ENCODE peak calls at places on chromosomes 2 and 18, in nine cellular contexts. One of them, this sample, is unnamed.

GRCh38 chr2:47313141-47313691 is 89.7 kb upstream of the MSH2 start:
- DNase-seq in fibroblast of the aortic adventitia: no peak
- DNase-seq in NCI-H345: no peak
- DNase-seq in AG10803: no peak
- DNase-seq in KBM-7: no peak
- DNase-seq in aorta: no peak
- DNase-seq in T-cell: no peak
- DNase-seq in left cardiac atrium: no peak
- DNase-seq in activated effector memory CD4-positive, alpha-beta T cell treated with Interleukin-2 at 50 U/mL for 16 hours: no peak
- DNase-seq in this sample: peak; percentile 61

GRCh38 chr2:144426981-144427479 is 92.9 kb downstream of the ZEB2 start:
- DNase-seq in fibroblast of the aortic adventitia: peak; percentile 63
- DNase-seq in NCI-H345: no peak
- DNase-seq in AG10803: peak; percentile 65
- DNase-seq in KBM-7: no peak
- DNase-seq in aorta: no peak
- DNase-seq in T-cell: no peak
- DNase-seq in left cardiac atrium: peak; percentile 16
- DNase-seq in activated effector memory CD4-positive, alpha-beta T cell treated with Interleukin-2 at 50 U/mL for 16 hours: no peak
- DNase-seq in this sample: no peak

GRCh38 chr2:113156278-113157107 is 17.3 kb upstream of the PSD4 start:
- DNase-seq in fibroblast of the aortic adventitia: no peak
- DNase-seq in NCI-H345: peak; percentile 66
- DNase-seq in AG10803: no peak
- DNase-seq in KBM-7: no peak
- DNase-seq in aorta: no peak
- DNase-seq in T-cell: no peak
- DNase-seq in left cardiac atrium: no peak
- DNase-seq in activated effector memory CD4-positive, alpha-beta T cell treated with Interleukin-2 at 50 U/mL for 16 hours: no peak
- DNase-seq in this sample: no peak

GRCh38 chr2:102262218-102263129 is 48.9 kb upstream of the IL1RL1 start:
- DNase-seq in fibroblast of the aortic adventitia: peak; percentile 33
- DNase-seq in NCI-H345: no peak
- DNase-seq in AG10803: peak; percentile 71
- DNase-seq in KBM-7: peak; percentile 27
- DNase-seq in aorta: no peak
- DNase-seq in T-cell: no peak
- DNase-seq in left cardiac atrium: no peak
- DNase-seq in activated effector memory CD4-positive, alpha-beta T cell treated with Interleukin-2 at 50 U/mL for 16 hours: no peak
- DNase-seq in this sample: no peak

GRCh38 chr2:60337142-60337497 is 216.3 kb downstream of the BCL11A start:
- DNase-seq in fibroblast of the aortic adventitia: no peak
- DNase-seq in NCI-H345: no peak
- DNase-seq in AG10803: peak; percentile 9
- DNase-seq in KBM-7: peak; percentile 13
- DNase-seq in aorta: no peak
- DNase-seq in T-cell: no peak
- DNase-seq in left cardiac atrium: no peak
- DNase-seq in activated effector memory CD4-positive, alpha-beta T cell treated with Interleukin-2 at 50 U/mL for 16 hours: no peak
- DNase-seq in this sample: peak; percentile 73

GRCh38 chr18:80009661-80010550 is 21.5 kb upstream of the TXNL4A start:
- DNase-seq in fibroblast of the aortic adventitia: peak; percentile 98
- DNase-seq in NCI-H345: no peak
- DNase-seq in AG10803: peak; percentile 97
- DNase-seq in KBM-7: no peak
- DNase-seq in aorta: peak; percentile 87
- DNase-seq in T-cell: no peak
- DNase-seq in left cardiac atrium: peak; percentile 83
- DNase-seq in activated effector memory CD4-positive, alpha-beta T cell treated with Interleukin-2 at 50 U/mL for 16 hours: no peak
- DNase-seq in this sample: no peak

GRCh38 chr2:237581751-237582746 is 8.5 kb downstream of the RAB17 start:
- DNase-seq in fibroblast of the aortic adventitia: peak; percentile 67
- DNase-seq in NCI-H345: peak; percentile 82
- DNase-seq in AG10803: peak; percentile 72
- DNase-seq in KBM-7: peak; percentile 65
- DNase-seq in aorta: peak; percentile 86
- DNase-seq in T-cell: no peak
- DNase-seq in left cardiac atrium: peak; percentile 79
- DNase-seq in activated effector memory CD4-positive, alpha-beta T cell treated with Interleukin-2 at 50 U/mL for 16 hours: no peak
- DNase-seq in this sample: no peak

GRCh38 chr2:128817171-128817570 is 498.5 kb upstream of the HS6ST1 start:
- DNase-seq in fibroblast of the aortic adventitia: no peak
- DNase-seq in NCI-H345: peak; percentile 87
- DNase-seq in AG10803: no peak
- DNase-seq in KBM-7: no peak
- DNase-seq in aorta: no peak
- DNase-seq in T-cell: no peak
- DNase-seq in left cardiac atrium: no peak
- DNase-seq in activated effector memory CD4-positive, alpha-beta T cell treated with Interleukin-2 at 50 U/mL for 16 hours: no peak
- DNase-seq in this sample: no peak

GRCh38 chr2:151261240-151261976 is at the start of gene RBM43:
- DNase-seq in fibroblast of the aortic adventitia: peak; percentile 97
- DNase-seq in NCI-H345: peak; percentile 59
- DNase-seq in AG10803: peak; percentile 96
- DNase-seq in KBM-7: peak; percentile 93
- DNase-seq in aorta: peak; percentile 95
- DNase-seq in T-cell: peak; percentile 75
- DNase-seq in left cardiac atrium: peak; percentile 93
- DNase-seq in activated effector memory CD4-positive, alpha-beta T cell treated with Interleukin-2 at 50 U/mL for 16 hours: peak; percentile 79
- DNase-seq in this sample: peak; percentile 82

GRCh38 chr2:45780541-45781463 is 129.3 kb downstream of the PRKCE start:
- DNase-seq in fibroblast of the aortic adventitia: no peak
- DNase-seq in NCI-H345: no peak
- DNase-seq in AG10803: peak; percentile 72
- DNase-seq in KBM-7: no peak
- DNase-seq in aorta: no peak
- DNase-seq in T-cell: no peak
- DNase-seq in left cardiac atrium: no peak
- DNase-seq in activated effector memory CD4-positive, alpha-beta T cell treated with Interleukin-2 at 50 U/mL for 16 hours: no peak
- DNase-seq in this sample: no peak

GRCh38 chr2:181973379-181973778 is 12.3 kb upstream of the PPP1R1C start:
- DNase-seq in fibroblast of the aortic adventitia: no peak
- DNase-seq in NCI-H345: no peak
- DNase-seq in AG10803: no peak
- DNase-seq in KBM-7: no peak
- DNase-seq in aorta: no peak
- DNase-seq in T-cell: no peak
- DNase-seq in left cardiac atrium: no peak
- DNase-seq in activated effector memory CD4-positive, alpha-beta T cell treated with Interleukin-2 at 50 U/mL for 16 hours: no peak
- DNase-seq in this sample: no peak

GRCh38 chr2:231568785-231569435 is 23.8 kb upstream of the TEX44 start:
- DNase-seq in fibroblast of the aortic adventitia: no peak
- DNase-seq in NCI-H345: peak; percentile 47
- DNase-seq in AG10803: no peak
- DNase-seq in KBM-7: no peak
- DNase-seq in aorta: no peak
- DNase-seq in T-cell: no peak
- DNase-seq in left cardiac atrium: no peak
- DNase-seq in activated effector memory CD4-positive, alpha-beta T cell treated with Interleukin-2 at 50 U/mL for 16 hours: no peak
- DNase-seq in this sample: no peak

GRCh38 chr2:160142472-160142871 is 57.6 kb downstream of the ITGB6 start:
- DNase-seq in fibroblast of the aortic adventitia: no peak
- DNase-seq in NCI-H345: no peak
- DNase-seq in AG10803: no peak
- DNase-seq in KBM-7: no peak
- DNase-seq in aorta: no peak
- DNase-seq in T-cell: no peak
- DNase-seq in left cardiac atrium: no peak
- DNase-seq in activated effector memory CD4-positive, alpha-beta T cell treated with Interleukin-2 at 50 U/mL for 16 hours: no peak
- DNase-seq in this sample: no peak

GRCh38 chr2:157628282-157628531 is 457 bp downstream of the ACVR1C start:
- DNase-seq in fibroblast of the aortic adventitia: no peak
- DNase-seq in NCI-H345: no peak
- DNase-seq in AG10803: no peak
- DNase-seq in KBM-7: no peak
- DNase-seq in aorta: no peak
- DNase-seq in T-cell: peak; percentile 34
- DNase-seq in left cardiac atrium: no peak
- DNase-seq in activated effector memory CD4-positive, alpha-beta T cell treated with Interleukin-2 at 50 U/mL for 16 hours: no peak
- DNase-seq in this sample: no peak

GRCh38 chr18:2009957-2010697 is 561.2 kb downstream of the METTL4 start:
- DNase-seq in fibroblast of the aortic adventitia: peak; percentile 40
- DNase-seq in NCI-H345: no peak
- DNase-seq in AG10803: peak; percentile 12
- DNase-seq in KBM-7: no peak
- DNase-seq in aorta: no peak
- DNase-seq in T-cell: no peak
- DNase-seq in left cardiac atrium: no peak
- DNase-seq in activated effector memory CD4-positive, alpha-beta T cell treated with Interleukin-2 at 50 U/mL for 16 hours: no peak
- DNase-seq in this sample: no peak

GRCh38 chr2:23589739-23590138 is 204.8 kb downstream of the KLHL29 start:
- DNase-seq in fibroblast of the aortic adventitia: no peak
- DNase-seq in NCI-H345: no peak
- DNase-seq in AG10803: peak; percentile 18
- DNase-seq in KBM-7: no peak
- DNase-seq in aorta: peak; percentile 62
- DNase-seq in T-cell: no peak
- DNase-seq in left cardiac atrium: no peak
- DNase-seq in activated effector memory CD4-positive, alpha-beta T cell treated with Interleukin-2 at 50 U/mL for 16 hours: no peak
- DNase-seq in this sample: peak; percentile 26

GRCh38 chr2:175732523-175732922 is 269.5 kb downstream of the LNPK start:
- DNase-seq in fibroblast of the aortic adventitia: no peak
- DNase-seq in NCI-H345: no peak
- DNase-seq in AG10803: no peak
- DNase-seq in KBM-7: no peak
- DNase-seq in aorta: no peak
- DNase-seq in T-cell: no peak
- DNase-seq in left cardiac atrium: no peak
- DNase-seq in activated effector memory CD4-positive, alpha-beta T cell treated with Interleukin-2 at 50 U/mL for 16 hours: no peak
- DNase-seq in this sample: no peak

GRCh38 chr2:31397099-31397498 is 17.4 kb downstream of the XDH start:
- DNase-seq in fibroblast of the aortic adventitia: no peak
- DNase-seq in NCI-H345: no peak
- DNase-seq in AG10803: no peak
- DNase-seq in KBM-7: no peak
- DNase-seq in aorta: no peak
- DNase-seq in T-cell: no peak
- DNase-seq in left cardiac atrium: no peak
- DNase-seq in activated effector memory CD4-positive, alpha-beta T cell treated with Interleukin-2 at 50 U/mL for 16 hours: no peak
- DNase-seq in this sample: no peak

GRCh38 chr2:85251070-85251616 is 76.6 kb downstream of the TGOLN2 start:
- DNase-seq in fibroblast of the aortic adventitia: no peak
- DNase-seq in NCI-H345: no peak
- DNase-seq in AG10803: no peak
- DNase-seq in KBM-7: no peak
- DNase-seq in aorta: no peak
- DNase-seq in T-cell: no peak
- DNase-seq in left cardiac atrium: no peak
- DNase-seq in activated effector memory CD4-positive, alpha-beta T cell treated with Interleukin-2 at 50 U/mL for 16 hours: no peak
- DNase-seq in this sample: no peak

GRCh38 chr2:199085201-199085750 is 372.5 kb downstream of the SATB2 start:
- DNase-seq in fibroblast of the aortic adventitia: peak; percentile 33
- DNase-seq in NCI-H345: no peak
- DNase-seq in AG10803: peak; percentile 18
- DNase-seq in KBM-7: no peak
- DNase-seq in aorta: no peak
- DNase-seq in T-cell: no peak
- DNase-seq in left cardiac atrium: no peak
- DNase-seq in activated effector memory CD4-positive, alpha-beta T cell treated with Interleukin-2 at 50 U/mL for 16 hours: no peak
- DNase-seq in this sample: no peak

GRCh38 chr2:238921681-238922319 is 73.9 kb downstream of the TWIST2 start:
- DNase-seq in fibroblast of the aortic adventitia: no peak
- DNase-seq in NCI-H345: no peak
- DNase-seq in AG10803: no peak
- DNase-seq in KBM-7: no peak
- DNase-seq in aorta: peak; percentile 45
- DNase-seq in T-cell: no peak
- DNase-seq in left cardiac atrium: peak; percentile 6
- DNase-seq in activated effector memory CD4-positive, alpha-beta T cell treated with Interleukin-2 at 50 U/mL for 16 hours: no peak
- DNase-seq in this sample: peak; percentile 23

GRCh38 chr2:165197346-165197745 is 6.5 kb downstream of the SCN3A start:
- DNase-seq in fibroblast of the aortic adventitia: no peak
- DNase-seq in NCI-H345: peak; percentile 30
- DNase-seq in AG10803: no peak
- DNase-seq in KBM-7: no peak
- DNase-seq in aorta: no peak
- DNase-seq in T-cell: no peak
- DNase-seq in left cardiac atrium: no peak
- DNase-seq in activated effector memory CD4-positive, alpha-beta T cell treated with Interleukin-2 at 50 U/mL for 16 hours: no peak
- DNase-seq in this sample: no peak

GRCh38 chr2:105329561-105330495 is at the start of gene TGFBRAP1:
- DNase-seq in fibroblast of the aortic adventitia: no peak
- DNase-seq in NCI-H345: peak; percentile 47
- DNase-seq in AG10803: peak; percentile 54
- DNase-seq in KBM-7: peak; percentile 58
- DNase-seq in aorta: peak; percentile 85
- DNase-seq in T-cell: peak; percentile 50
- DNase-seq in left cardiac atrium: peak; percentile 63
- DNase-seq in activated effector memory CD4-positive, alpha-beta T cell treated with Interleukin-2 at 50 U/mL for 16 hours: peak; percentile 48
- DNase-seq in this sample: peak; percentile 58

GRCh38 chr2:239991689-239992314 is 33.3 kb downstream of the NDUFA10 start:
- DNase-seq in fibroblast of the aortic adventitia: peak; percentile 83
- DNase-seq in NCI-H345: peak; percentile 28
- DNase-seq in AG10803: peak; percentile 65
- DNase-seq in KBM-7: peak; percentile 59
- DNase-seq in aorta: no peak
- DNase-seq in T-cell: no peak
- DNase-seq in left cardiac atrium: no peak
- DNase-seq in activated effector memory CD4-positive, alpha-beta T cell treated with Interleukin-2 at 50 U/mL for 16 hours: no peak
- DNase-seq in this sample: no peak

GRCh38 chr2:105406221-105406620 is 7.4 kb upstream of the FHL2 start:
- DNase-seq in fibroblast of the aortic adventitia: peak; percentile 98
- DNase-seq in NCI-H345: no peak
- DNase-seq in AG10803: peak; percentile 82
- DNase-seq in KBM-7: no peak
- DNase-seq in aorta: no peak
- DNase-seq in T-cell: no peak
- DNase-seq in left cardiac atrium: peak; percentile 44
- DNase-seq in activated effector memory CD4-positive, alpha-beta T cell treated with Interleukin-2 at 50 U/mL for 16 hours: no peak
- DNase-seq in this sample: no peak

GRCh38 chr18:76430636-76431035 is 64.4 kb downstream of the ZNF516 start:
- DNase-seq in fibroblast of the aortic adventitia: peak; percentile 78
- DNase-seq in NCI-H345: no peak
- DNase-seq in AG10803: peak; percentile 62
- DNase-seq in KBM-7: no peak
- DNase-seq in aorta: no peak
- DNase-seq in T-cell: no peak
- DNase-seq in left cardiac atrium: no peak
- DNase-seq in activated effector memory CD4-positive, alpha-beta T cell treated with Interleukin-2 at 50 U/mL for 16 hours: no peak
- DNase-seq in this sample: no peak

GRCh38 chr2:25341753-25342371 is at the start of gene DNMT3A:
- DNase-seq in fibroblast of the aortic adventitia: peak; percentile 63
- DNase-seq in NCI-H345: peak; percentile 84
- DNase-seq in AG10803: peak; percentile 60
- DNase-seq in KBM-7: no peak
- DNase-seq in aorta: peak; percentile 91
- DNase-seq in T-cell: peak; percentile 54
- DNase-seq in left cardiac atrium: peak; percentile 76
- DNase-seq in activated effector memory CD4-positive, alpha-beta T cell treated with Interleukin-2 at 50 U/mL for 16 hours: peak; percentile 49
- DNase-seq in this sample: peak; percentile 47

GRCh38 chr2:109523536-109524361 is 90.0 kb downstream of the SEPTIN10 start:
- DNase-seq in fibroblast of the aortic adventitia: no peak
- DNase-seq in NCI-H345: no peak
- DNase-seq in AG10803: no peak
- DNase-seq in KBM-7: no peak
- DNase-seq in aorta: no peak
- DNase-seq in T-cell: no peak
- DNase-seq in left cardiac atrium: no peak
- DNase-seq in activated effector memory CD4-positive, alpha-beta T cell treated with Interleukin-2 at 50 U/mL for 16 hours: no peak
- DNase-seq in this sample: no peak

This sample was measured in Peyer's patch.